ENCODE peak calls at places on chromosomes 7 and 10, in nine cellular contexts. B is OCI-LY7, M is testis, A is neural progenitor cell, J is GM12864, Z is heart left ventricle, C is thoracic aorta, X is PC-9, I is ovary. P is an unnamed sample.

GRCh38 chr7:45917658-45918057 is 3.4 kb downstream of the IGFBP3 start:
- DNase-seq in C (no peak), X (peak), B (peak), Z (peak), I (peak), A (peak), M (peak), J (no peak), P (peak)

GRCh38 chr10:102170602-102171001 is 18.4 kb downstream of the NOLC1 start:
- DNase-seq in I (no peak), M (no peak), B (no peak), A (no peak), C (no peak), J (no peak), X (no peak), Z (no peak), P (no peak)

GRCh38 chr7:21526007-21526406 is 16.8 kb upstream of the DNAH11 start:
- DNase-seq in X (no peak), C (no peak), I (no peak), M (no peak), J (no peak), B (peak), A (no peak), Z (no peak), P (no peak)

GRCh38 chr7:100603697-100604077 is 1.5 kb downstream of the PCOLCE start:
- DNase-seq in Z (no peak), X (no peak), A (peak), C (no peak), J (no peak), I (no peak), B (no peak), M (no peak), P (peak)

GRCh38 chr10:122435212-122435827 is 19.1 kb upstream of the ARMS2 start:
- DNase-seq in J (peak), X (peak), M (no peak), B (peak), A (peak), Z (no peak), C (no peak), I (no peak), P (no peak)

GRCh38 chr10:45580781-45581496 is 91.6 kb downstream of the ZFAND4 start:
- DNase-seq in A (no peak), J (no peak), M (no peak), I (no peak), X (no peak), C (no peak), B (peak), Z (no peak), P (no peak)

GRCh38 chr10:97813311-97813710 is 36.3 kb upstream of the GOLGA7B start:
- DNase-seq in X (no peak), C (no peak), A (no peak), I (no peak), B (no peak), Z (no peak), M (no peak), J (no peak), P (no peak)

GRCh38 chr7:41449694-41450093 is 253.2 kb downstream of the INHBA start:
- DNase-seq in C (no peak), Z (no peak), J (no peak), M (no peak), I (no peak), B (no peak), X (no peak), A (no peak), P (no peak)

GRCh38 chr7:99618726-99619125 is 2.0 kb downstream of the ZSCAN25 start:
- DNase-seq in B (no peak), X (peak), M (no peak), A (no peak), I (no peak), J (no peak), C (no peak), Z (no peak), P (no peak)

GRCh38 chr7:146146866-146147265 is 30.3 kb downstream of the CNTNAP2 start:
- DNase-seq in J (no peak), I (no peak), B (no peak), Z (no peak), A (no peak), M (no peak), C (no peak), X (no peak), P (no peak)

GRCh38 chr10:70296406-70296899 is 12.6 kb upstream of the NPFFR1 start:
- DNase-seq in A (no peak), Z (peak), C (peak), M (peak), X (peak), I (peak), J (no peak), B (no peak), P (no peak)

GRCh38 chr10:117817116-117817515 is 229.6 kb downstream of the RAB11FIP2 start:
- DNase-seq in J (no peak), X (no peak), B (no peak), C (no peak), Z (no peak), I (no peak), M (no peak), A (no peak), P (no peak)

GRCh38 chr7:129950191-129950940 is 2.4 kb downstream of the UBE2H start:
- DNase-seq in C (no peak), I (no peak), Z (no peak), J (no peak), X (no peak), A (peak), M (no peak), B (peak), P (peak)

GRCh38 chr7:55109384-55110167 is 90.8 kb downstream of the EGFR start:
- DNase-seq in M (no peak), Z (no peak), X (peak), B (no peak), I (no peak), C (no peak), A (no peak), J (no peak), P (no peak)

GRCh38 chr10:63256047-63256773 is 123.1 kb downstream of the NRBF2 start:
- DNase-seq in Z (no peak), X (no peak), B (peak), C (no peak), M (no peak), J (no peak), A (no peak), I (no peak), P (no peak)

GRCh38 chr10:50600831-50601466 is 22.8 kb downstream of the SGMS1 start:
- DNase-seq in J (no peak), M (no peak), C (no peak), I (no peak), B (no peak), X (no peak), A (no peak), Z (no peak), P (no peak)

GRCh38 chr7:131007439-131008330 is 273.7 kb upstream of the KLF14 start:
- DNase-seq in I (no peak), J (no peak), Z (no peak), M (peak), A (peak), B (peak), C (no peak), X (peak), P (peak)

GRCh38 chr10:8300925-8301707 is 246.6 kb downstream of the GATA3 start:
- DNase-seq in Z (no peak), C (no peak), A (no peak), X (no peak), B (no peak), J (no peak), M (no peak), I (no peak), P (no peak)

GRCh38 chr10:123134915-123135414 is 805 bp upstream of the HMX3 start:
- DNase-seq in C (no peak), X (no peak), I (no peak), M (no peak), J (no peak), B (no peak), A (peak), Z (no peak), P (no peak)

GRCh38 chr7:12249706-12250105 is 38.6 kb downstream of the TMEM106B start:
- DNase-seq in A (no peak), M (no peak), C (no peak), X (no peak), Z (no peak), I (no peak), B (no peak), J (no peak), P (no peak)

GRCh38 chr10:18010050-18010449 is 58.3 kb downstream of the SLC39A12 start:
- DNase-seq in A (no peak), J (no peak), I (no peak), Z (no peak), X (no peak), C (no peak), M (no peak), B (no peak), P (no peak)

GRCh38 chr7:76002139-76002538 is 7.7 kb upstream of the TMEM120A start:
- DNase-seq in A (no peak), M (no peak), J (no peak), C (no peak), B (no peak), Z (no peak), X (no peak), I (no peak), P (no peak)

GRCh38 chr7:87173456-87173855 is 21.2 kb downstream of the DMTF1 start:
- DNase-seq in I (no peak), J (no peak), Z (no peak), X (no peak), M (no peak), C (no peak), A (no peak), B (no peak), P (no peak)

GRCh38 chr7:23570592-23571200 is 26.5 kb upstream of the CCDC126 start:
- DNase-seq in A (peak), Z (peak), X (peak), B (peak), I (peak), J (peak), M (peak), C (peak), P (peak)

GRCh38 chr7:22647451-22648257 is 79.3 kb upstream of the IL6 start:
- DNase-seq in B (no peak), C (no peak), J (no peak), A (no peak), Z (no peak), M (no peak), I (no peak), X (peak), P (no peak)

GRCh38 chr7:112649560-112649959 is 140.6 kb downstream of the TMEM168 start:
- DNase-seq in Z (no peak), X (no peak), A (no peak), M (no peak), B (no peak), J (no peak), C (no peak), I (no peak), P (no peak)

GRCh38 chr10:15245530-15245929 is 77.0 kb upstream of the NMT2 start:
- DNase-seq in C (no peak), J (no peak), A (peak), I (no peak), Z (no peak), X (no peak), M (no peak), B (peak), P (no peak)

GRCh38 chr7:94300176-94300835 is 94.4 kb upstream of the COL1A2 start:
- DNase-seq in Z (no peak), M (peak), J (no peak), A (no peak), C (no peak), X (no peak), I (no peak), B (no peak), P (no peak)

GRCh38 chr10:89566095-89566950 is 30.9 kb upstream of the SLC16A12 start:
- DNase-seq in M (no peak), A (no peak), C (no peak), B (no peak), J (no peak), X (no peak), Z (no peak), I (no peak), P (no peak)

GRCh38 chr7:27161721-27162547 is 3.4 kb downstream of the HOXA9 start:
- DNase-seq in Z (peak), C (no peak), A (peak), X (no peak), J (no peak), B (no peak), M (no peak), I (peak), P (no peak)
- H3K4me3 ChIP-seq in Z (no peak), C (no peak), A (no peak), X (no peak), J (no peak), B (no peak), M (no peak), I (no peak), P (no peak)

DNA sequence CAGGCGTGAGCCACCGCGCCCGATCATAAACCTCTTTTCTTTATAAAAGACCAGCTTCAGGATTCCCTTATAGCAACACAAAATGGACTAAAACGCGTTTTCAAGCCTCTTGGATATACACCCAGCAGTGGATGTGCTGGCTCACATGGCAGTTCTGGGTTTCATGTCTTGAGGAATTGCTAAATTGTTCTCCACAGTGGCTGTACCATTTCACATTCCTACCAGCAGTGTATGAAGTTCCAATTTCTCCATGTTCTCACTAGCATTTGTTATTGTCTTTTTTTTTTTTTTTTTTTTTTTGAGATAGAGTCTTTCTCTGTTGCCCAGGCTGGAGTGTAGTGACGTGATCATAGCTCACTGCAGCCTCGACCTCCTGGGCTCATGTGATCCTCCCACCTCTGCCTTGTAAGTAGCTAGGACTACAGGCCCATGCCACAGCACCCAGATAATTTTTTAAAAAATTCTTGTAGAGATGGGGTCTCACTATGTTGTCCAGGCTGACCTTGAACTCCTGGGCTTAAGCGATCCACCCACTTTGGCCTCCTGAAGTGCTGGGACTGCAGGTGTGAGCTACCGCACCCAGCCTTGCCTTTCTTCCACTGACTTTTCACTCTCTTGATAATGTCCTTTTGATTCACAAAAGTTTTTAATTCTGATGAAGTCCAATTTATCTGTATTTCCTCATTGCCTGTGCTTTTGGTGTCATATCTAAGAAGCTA is 17.4 kb downstream of the TECPR1 start:
- DNase-seq in Z (no peak), B (no peak), I (no peak), M (no peak), J (no peak), A (no peak), C (no peak), X (no peak), P (no peak)
- TF ChIP-seq CTCF in Z (no peak), B (no peak), I (no peak), M (no peak), J (no peak), A (no peak), C (no peak), X (no peak), P (no peak)

GRCh38 chr7:153886506-153887391 is 165.4 kb upstream of the DPP6 start:
- DNase-seq in Z (no peak), J (no peak), B (no peak), I (no peak), C (no peak), M (peak), X (no peak), A (peak), P (no peak)
- H3K4me3 ChIP-seq in Z (peak), J (no peak), B (no peak), I (peak), C (no peak), M (peak), X (no peak), A (peak), P (no peak)

GRCh38 chr10:126302195-126302594 is 86.1 kb downstream of the ADAM12 start:
- DNase-seq in B (no peak), A (peak), X (no peak), C (no peak), M (no peak), Z (no peak), I (no peak), J (no peak), P (no peak)

GRCh38 chr10:126302831-126303230 is 85.4 kb downstream of the ADAM12 start:
- DNase-seq in X (no peak), J (no peak), A (peak), B (no peak), Z (no peak), M (no peak), C (no peak), I (no peak), P (no peak)
- TF ChIP-seq CTCF in X (no peak), J (no peak), A (peak), B (no peak), Z (peak), M (no peak), C (no peak), I (peak), P (peak)

DNA sequence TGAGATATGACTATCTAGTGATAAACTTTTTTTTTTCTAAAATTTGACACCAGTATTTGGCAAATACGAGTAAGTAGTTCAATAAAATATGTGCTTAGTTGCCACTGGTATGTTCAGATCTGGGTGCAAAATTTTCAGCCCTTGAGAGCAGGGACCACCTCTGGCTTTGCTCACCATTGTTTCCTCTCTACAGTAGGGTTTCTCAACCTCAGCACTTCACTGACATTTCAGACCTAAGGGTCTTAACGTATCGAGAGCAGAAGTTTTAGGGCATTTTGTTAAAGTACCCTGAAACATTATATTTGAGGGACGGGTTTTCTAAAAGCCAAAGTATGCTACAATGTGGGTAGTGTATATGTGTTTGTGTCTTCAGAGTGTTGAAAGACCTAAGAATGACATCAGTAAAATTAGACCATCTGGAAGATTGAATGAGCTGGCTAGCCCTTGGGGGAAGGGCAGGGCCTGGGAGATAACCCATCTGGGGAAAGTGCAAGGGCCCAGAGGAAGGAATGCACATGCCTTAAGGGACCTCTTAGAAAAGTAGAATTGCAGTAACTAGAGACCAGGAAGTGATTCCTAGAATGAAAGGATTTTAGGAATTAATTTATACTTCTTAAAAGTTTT is 11.8 kb downstream of the BZW2 start:
- DNase-seq in C (no peak), X (peak), B (no peak), Z (no peak), J (no peak), A (peak), M (no peak), I (no peak), P (peak)
- H3K4me3 ChIP-seq in C (no peak), X (no peak), B (no peak), Z (no peak), J (no peak), A (no peak), M (no peak), I (no peak), P (no peak)

GRCh38 chr7:109092268-109092667 is 522.6 kb downstream of the DNAJB9 start:
- DNase-seq in Z (no peak), C (no peak), M (no peak), A (no peak), X (no peak), B (no peak), J (no peak), I (no peak), P (no peak)
- TF ChIP-seq CTCF in Z (no peak), C (no peak), M (no peak), A (peak), X (peak), B (peak), J (no peak), I (no peak), P (peak)